ENCODE peak calls at places on chromosomes 6 and 20, in seven cellular contexts. T is substantia nigra; B is AG20443; R is RKO; S is fibroblast of the conjunctiva; X is stimulated activated CD4-positive, alpha-beta T cell treated with anti-CD3 and anti-CD28 coated beads, Interleukin-4, amount 100 ng/mL, for 48 hours; U is T-helper 1 cell. J is an unnamed sample.

GRCh38 chr20:62050166-62051120 is 15.2 kb downstream of the TAF4 start:
- DNase-seq in T (no peak), B (no peak), R (no peak), S (no peak), X (no peak), U (no peak), J (no peak)

GRCh38 chr6:13711384-13711725 is 280 bp downstream of the RANBP9 start:
- DNase-seq in T (no peak), B (no peak), R (peak; percentile 71), S (no peak), X (no peak), U (peak; percentile 63), J (no peak)

GRCh38 chr20:23042270-23042669 is 7.2 kb downstream of the SSTR4 start:
- DNase-seq in T (no peak), B (no peak), R (no peak), S (no peak), X (no peak), U (no peak), J (no peak)

GRCh38 chr6:119303164-119303887 is 46.2 kb downstream of the MAN1A1 start:
- DNase-seq in T (no peak), B (no peak), R (no peak), S (no peak), X (no peak), U (no peak), J (no peak)

GRCh38 chr20:33909331-33909921 is 84.3 kb upstream of the RALY start:
- DNase-seq in T (no peak), B (peak; percentile 88), R (peak; percentile 39), S (peak; percentile 90), X (no peak), U (no peak), J (peak; percentile 77)

GRCh38 chr6:10416863-10417641 is 2.2 kb upstream of the TFAP2A start:
- DNase-seq in T (no peak), B (no peak), R (no peak), S (no peak), X (no peak), U (no peak), J (no peak)

GRCh38 chr6:12083763-12084162 is 71.7 kb downstream of the HIVEP1 start:
- DNase-seq in T (no peak), B (peak; percentile 20), R (no peak), S (no peak), X (no peak), U (no peak), J (no peak)

GRCh38 chr6:35477551-35478179 is 9.5 kb downstream of the RPL10A start:
- DNase-seq in T (no peak), B (no peak), R (no peak), S (no peak), X (no peak), U (no peak), J (no peak)

GRCh38 chr6:51479296-51479695 is 608.1 kb downstream of the PKHD1 start:
- DNase-seq in T (no peak), B (no peak), R (no peak), S (no peak), X (no peak), U (no peak), J (no peak)

GRCh38 chr6:152136449-152136825 is 329.0 kb downstream of the ESR1 start:
- DNase-seq in T (no peak), B (no peak), R (no peak), S (no peak), X (no peak), U (no peak), J (peak; percentile 9)

GRCh38 chr6:159929819-159930218 is 39.0 kb downstream of the MAS1 start:
- DNase-seq in T (no peak), B (no peak), R (no peak), S (no peak), X (peak; percentile 31), U (peak; percentile 39), J (no peak)

GRCh38 chr6:47042238-47042843 is at the start of gene ADGRF1:
- DNase-seq in T (no peak), B (no peak), R (no peak), S (no peak), X (no peak), U (no peak), J (no peak)

GRCh38 chr6:24245275-24245674 is 112.6 kb downstream of the DCDC2 start:
- DNase-seq in T (no peak), B (no peak), R (no peak), S (no peak), X (no peak), U (no peak), J (no peak)

GRCh38 chr6:75727206-75727605 is 21.8 kb upstream of the MYO6 start:
- DNase-seq in T (no peak), B (no peak), R (no peak), S (no peak), X (no peak), U (no peak), J (no peak)

GRCh38 chr6:3297909-3298308 is 39.2 kb downstream of the PSMG4 start:
- DNase-seq in T (no peak), B (no peak), R (no peak), S (no peak), X (no peak), U (no peak), J (no peak)

GRCh38 chr6:34953084-34954025 is 64.3 kb downstream of the ANKS1A start:
- DNase-seq in T (no peak), B (peak; percentile 49), R (peak; percentile 51), S (peak; percentile 62), X (no peak), U (no peak), J (peak; percentile 70)

GRCh38 chr6:161079566-161080262 is 88.1 kb downstream of the MAP3K4 start:
- DNase-seq in T (no peak), B (peak; percentile 77), R (no peak), S (no peak), X (peak; percentile 66), U (no peak), J (peak; percentile 59)

GRCh38 chr20:10523438-10523837 is 88.3 kb downstream of the SLX4IP start:
- DNase-seq in T (no peak), B (no peak), R (no peak), S (no peak), X (no peak), U (no peak), J (no peak)

J was measured in MG63.